ENCODE peak calls at places on chromosomes 3 and 15, in nine cellular contexts. V is PC-3; P is GM23338; Q is GM23248; L is SJSA1; Z is sigmoid colon; U is CD8-positive, alpha-beta memory T cell; A is right lobe of liver; S is stomach. X is an unnamed sample. For H3K4me1, the result is how much of the 10 kb centered on the place peaks cover.

GRCh38 chr3:76664816-76665215 is 375.1 kb upstream of the ROBO2 start:
- DNase-seq in V (no peak), P (no peak), Q (no peak), L (no peak), Z (no peak), U (no peak), A (no peak), S (no peak), X (no peak)

GRCh38 chr3:134797816-134798451 is 2.9 kb downstream of the EPHB1 start:
- DNase-seq in V (no peak), P (no peak), Q (no peak), L (no peak), Z (no peak), U (no peak), A (no peak), S (no peak), X (no peak)

GRCh38 chr3:53255775-53256703 is at the start of gene TKT:
- DNase-seq in V (peak), P (peak), Q (peak), L (peak), Z (peak), U (peak), A (peak), S (peak), X (peak)

GRCh38 chr3:145889730-145890129 is 271.3 kb downstream of the PLOD2 start:
- DNase-seq in V (no peak), P (no peak), Q (no peak), L (no peak), Z (no peak), U (no peak), A (no peak), S (no peak), X (no peak)

GRCh38 chr15:67948215-67948614 is 105.9 kb upstream of the PIAS1 start:
- DNase-seq in V (no peak), P (no peak), Q (no peak), L (no peak), Z (no peak), U (no peak), A (no peak), S (no peak), X (no peak)

GRCh38 chr3:126711361-126711760 is 7.3 kb downstream of the CHCHD6 start:
- DNase-seq in V (no peak), P (peak), Q (peak), L (no peak), Z (no peak), U (no peak), A (no peak), S (no peak), X (no peak)

GRCh38 chr15:29568840-29569532 is 253.3 kb downstream of the TJP1 start:
- DNase-seq in V (peak), P (peak), Q (peak), L (no peak), Z (no peak), U (no peak), A (no peak), S (no peak), X (peak)

GRCh38 chr15:52652984-52653383 is 26.2 kb downstream of the ATOSA start:
- DNase-seq in V (peak), P (no peak), Q (peak), L (peak), Z (no peak), U (no peak), A (no peak), S (no peak), X (no peak)

GRCh38 chr3:50345586-50345985 is at the start of gene ZMYND10:
- DNase-seq in V (peak), P (peak), Q (peak), L (peak), Z (peak), U (peak), A (peak), S (peak), X (peak)

GRCh38 chr3:49716169-49716568 is 3.3 kb downstream of the AMIGO3 start:
- DNase-seq in V (no peak), P (no peak), Q (no peak), L (no peak), Z (peak), U (no peak), A (peak), S (no peak), X (no peak)

GRCh38 chr3:27483117-27484001 is 825 bp downstream of the SLC4A7 start:
- DNase-seq in V (peak), P (peak), Q (peak), L (peak), Z (peak), U (peak), A (peak), S (peak), X (peak)
- H3K4me1 ChIP-seq in V (under half), P (under half), Q (under half), L (under half), Z (under half), U (under half), A (under half), S (under half), X (under half)

DNA sequence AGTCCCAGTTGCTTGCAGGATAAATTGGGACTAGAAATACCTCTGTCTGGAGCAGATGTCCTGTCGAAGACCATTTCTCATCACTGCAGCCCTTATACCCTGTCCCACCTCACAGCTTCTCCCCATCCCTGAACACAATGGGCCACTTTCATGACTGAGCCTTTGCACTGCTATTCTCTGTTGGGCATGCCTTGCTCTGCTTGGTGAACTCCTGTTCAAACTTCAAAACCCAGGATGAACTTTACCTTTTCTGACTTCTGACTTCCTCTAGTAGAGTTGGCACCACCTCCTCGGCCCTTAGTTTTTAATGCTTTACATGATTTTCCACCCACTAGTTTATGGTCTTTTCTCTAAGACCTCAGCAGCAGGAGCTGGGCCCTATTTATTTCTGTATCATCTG is 48.4 kb downstream of the ST6GAL1 start:
- DNase-seq in V (no peak), P (no peak), Q (no peak), L (no peak), Z (no peak), U (no peak), A (no peak), S (no peak), X (no peak)
- H3K27ac ChIP-seq in V (no peak), P (no peak), Q (no peak), L (no peak), Z (no peak), U (no peak), A (peak), S (peak), X (no peak)

DNA sequence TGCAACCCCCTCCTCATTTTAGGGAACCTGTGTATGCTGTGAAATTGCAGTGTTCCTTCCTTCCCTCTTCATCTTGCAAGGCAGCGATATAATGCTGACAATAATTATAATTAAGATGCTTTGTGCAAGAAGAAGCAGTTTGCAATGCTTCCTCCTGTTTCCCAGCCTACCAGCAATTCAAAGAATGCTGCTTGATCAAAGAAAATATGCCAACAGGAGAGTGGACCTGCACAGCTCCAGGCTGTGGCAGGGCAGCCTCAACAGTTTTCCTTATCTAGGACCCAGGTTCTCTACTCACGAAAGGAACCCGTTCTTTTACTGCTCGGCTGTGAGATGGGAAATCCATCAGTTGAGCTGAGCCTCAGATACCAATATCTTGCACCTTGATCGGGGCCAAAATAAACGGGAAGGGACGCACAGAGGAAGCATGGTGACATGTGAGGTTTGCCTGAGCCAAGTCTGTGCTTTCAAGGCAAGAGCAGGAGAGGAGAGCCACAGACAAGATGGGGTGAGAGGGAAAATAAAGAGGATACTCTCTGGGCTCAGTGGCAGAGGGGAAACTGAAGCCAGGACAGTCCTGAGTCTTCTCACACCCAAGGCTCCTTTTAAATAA is 22.6 kb upstream of the LRTM1 start:
- DNase-seq in V (no peak), P (no peak), Q (no peak), L (no peak), Z (no peak), U (no peak), A (no peak), S (no peak), X (no peak)
- H3K4me3 ChIP-seq in V (no peak), P (no peak), Q (no peak), L (no peak), Z (no peak), U (no peak), A (no peak), S (no peak), X (no peak)

GRCh38 chr3:67288707-67289106 is 290.6 kb downstream of the KBTBD8 start:
- DNase-seq in V (no peak), P (no peak), Q (no peak), L (no peak), Z (no peak), U (no peak), A (no peak), S (no peak), X (no peak)
- H3K4me1 ChIP-seq in V (under half), P (under half), Q (under half), L (under half), Z (under half), U (under half), A (under half), S (under half), X (under half)

GRCh38 chr15:61503383-61503969 is 274.4 kb upstream of the RORA start:
- DNase-seq in V (no peak), P (no peak), Q (no peak), L (no peak), Z (no peak), U (no peak), A (no peak), S (no peak), X (no peak)
- H3K27ac ChIP-seq in V (no peak), P (no peak), Q (no peak), L (no peak), Z (no peak), U (no peak), A (no peak), S (no peak), X (no peak)

GRCh38 chr3:187370051-187370450 is 1.9 kb downstream of the RTP4 start:
- DNase-seq in V (no peak), P (no peak), Q (no peak), L (no peak), Z (no peak), U (no peak), A (no peak), S (no peak), X (no peak)
- H3K4me3 ChIP-seq in V (no peak), P (no peak), Q (no peak), L (no peak), Z (no peak), U (peak), A (no peak), S (peak), X (peak)

GRCh38 chr15:69976366-69976994 is 121.2 kb downstream of the TLE3 start:
- DNase-seq in V (peak), P (peak), Q (peak), L (peak), Z (no peak), U (peak), A (no peak), S (no peak), X (no peak)
- H3K4me1 ChIP-seq in V (under half), P (under half), Q (under half), L (under half), Z (under half), U (under half), A (under half), S (under half), X (under half)

GRCh38 chr3:129286081-129286480 is 7.4 kb downstream of the HMCES start:
- DNase-seq in V (no peak), P (no peak), Q (no peak), L (no peak), Z (no peak), U (no peak), A (no peak), S (no peak), X (no peak)
- H3K27ac ChIP-seq in V (no peak), P (no peak), Q (no peak), L (no peak), Z (no peak), U (no peak), A (no peak), S (no peak), X (no peak)

GRCh38 chr3:32423956-32424558 is 32.4 kb downstream of the CMTM7 start:
- DNase-seq in V (no peak), P (no peak), Q (no peak), L (no peak), Z (no peak), U (peak), A (no peak), S (no peak), X (no peak)
- H3K4me3 ChIP-seq in V (no peak), P (no peak), Q (no peak), L (no peak), Z (no peak), U (no peak), A (no peak), S (no peak), X (no peak)